ENCODE peak calls at places on chromosomes 7 and 10, in nine cellular contexts. K is NCI-H460; B is ovary; I is A549; Z is H7; X is GM03348; F is NAMALWA; W is activated naive CD8-positive, alpha-beta T cell treated with anti-CD3 and anti-CD28 coated beads, Interleukin-2, amount 50 U/mL, for 24 hours; Q is left kidney. N is an unnamed sample.

GRCh38 chr7:1590887-1591286 is 21.1 kb upstream of the PSMG3 start:
- DNase-seq in B (no peak), F (no peak), Q (no peak), Z (no peak), X (no peak), I (no peak), W (no peak), K (no peak), N (no peak)

GRCh38 chr10:70915206-70915605 is 26.8 kb upstream of the PCBD1 start:
- DNase-seq in Z (no peak), K (no peak), B (no peak), X (no peak), W (no peak), Q (no peak), F (no peak), I (no peak), N (no peak)

GRCh38 chr7:18754766-18755165 is 259.2 kb downstream of the HDAC9 start:
- DNase-seq in F (no peak), K (no peak), W (no peak), Z (no peak), I (no peak), X (peak), Q (no peak), B (no peak), N (no peak)

GRCh38 chr10:71437537-71438058 is 40.9 kb downstream of the CDH23 start:
- DNase-seq in B (peak), F (no peak), X (no peak), K (no peak), I (no peak), W (no peak), Z (peak), Q (no peak), N (peak)

GRCh38 chr7:3832199-3832598 is 531.1 kb downstream of the SDK1 start:
- DNase-seq in X (no peak), Z (no peak), W (no peak), B (no peak), F (no peak), K (no peak), Q (no peak), I (no peak), N (no peak)

GRCh38 chr7:2614646-2615330 is 17.0 kb upstream of the TTYH3 start:
- DNase-seq in X (peak), Z (no peak), Q (peak), W (no peak), B (no peak), I (no peak), F (peak), K (no peak), N (no peak)

GRCh38 chr7:139699640-139700504 is 77.9 kb downstream of the HIPK2 start:
- DNase-seq in K (no peak), Z (peak), F (no peak), B (no peak), Q (peak), W (peak), I (no peak), X (no peak), N (peak)

GRCh38 chr7:41984888-41985287 is 252.1 kb downstream of the GLI3 start:
- DNase-seq in F (no peak), Z (no peak), X (peak), B (no peak), Q (no peak), I (no peak), K (no peak), W (no peak), N (no peak)

GRCh38 chr7:147088916-147089315 is 972.3 kb downstream of the CNTNAP2 start:
- DNase-seq in Z (no peak), Q (peak), F (no peak), I (no peak), K (no peak), X (peak), B (no peak), W (no peak), N (no peak)

GRCh38 chr7:156989766-156990535 is 20.5 kb downstream of the MNX1 start:
- DNase-seq in Q (no peak), K (no peak), X (peak), Z (no peak), I (no peak), F (no peak), W (no peak), B (no peak), N (no peak)

GRCh38 chr7:131895541-131896173 is 339.2 kb upstream of the PODXL start:
- DNase-seq in Z (no peak), I (peak), Q (no peak), W (no peak), K (no peak), F (no peak), B (no peak), X (peak), N (peak)

GRCh38 chr7:151168022-151168786 is 710 bp upstream of the GBX1 start:
- DNase-seq in F (no peak), I (peak), Z (peak), X (peak), W (peak), Q (peak), B (no peak), K (peak), N (peak)

GRCh38 chr10:129548534-129549130 is 81.6 kb downstream of the MGMT start:
- DNase-seq in K (no peak), Z (no peak), I (no peak), W (no peak), Q (no peak), X (no peak), F (no peak), B (no peak), N (no peak)

GRCh38 chr10:19788075-19788686 is 28.1 kb upstream of the PLXDC2 start:
- DNase-seq in W (peak), F (peak), I (no peak), Z (peak), X (peak), K (peak), B (no peak), Q (peak), N (peak)

GRCh38 chr10:12195281-12195602 is 449 bp downstream of the NUDT5 start:
- DNase-seq in W (no peak), F (no peak), X (no peak), Z (peak), K (no peak), B (no peak), Q (no peak), I (no peak), N (no peak)

GRCh38 chr10:88525371-88526079 is 57.6 kb downstream of the RNLS start:
- DNase-seq in F (no peak), Q (no peak), K (peak), X (peak), W (no peak), Z (no peak), B (no peak), I (peak), N (no peak)

GRCh38 chr10:69961168-69961863 is 91.3 kb upstream of the MACROH2A2 start:
- DNase-seq in Z (peak), X (no peak), B (no peak), F (peak), K (peak), I (no peak), Q (peak), W (no peak), N (peak)

GRCh38 chr10:14623931-14624330 is 150.8 kb downstream of the FAM107B start:
- DNase-seq in F (no peak), B (no peak), I (no peak), Z (no peak), K (no peak), W (no peak), Q (no peak), X (no peak), N (no peak)

GRCh38 chr10:6667679-6668270 is 87.7 kb upstream of the PRKCQ start:
- DNase-seq in K (peak), Q (peak), W (peak), X (peak), I (peak), F (peak), B (no peak), Z (peak), N (peak)

GRCh38 chr7:25926009-25926408 is 226.0 kb upstream of the NFE2L3 start:
- DNase-seq in X (no peak), F (no peak), B (no peak), Q (no peak), I (no peak), W (no peak), Z (no peak), K (peak), N (no peak)

GRCh38 chr7:2821161-2821841 is 22.8 kb downstream of the GNA12 start:
- DNase-seq in Q (peak), I (peak), Z (peak), K (no peak), F (peak), W (no peak), B (no peak), X (peak), N (peak)

GRCh38 chr7:121547341-121548092 is 151.4 kb upstream of the FAM3C start:
- DNase-seq in K (peak), I (peak), Q (peak), W (no peak), B (no peak), X (peak), Z (peak), F (peak), N (no peak)

GRCh38 chr10:8790390-8790789 is 735.9 kb downstream of the GATA3 start:
- DNase-seq in K (no peak), X (no peak), F (no peak), B (no peak), W (no peak), Z (no peak), I (no peak), Q (no peak), N (no peak)

GRCh38 chr10:7855205-7855604 is 36.9 kb downstream of the TAF3 start:
- DNase-seq in B (no peak), K (no peak), Q (no peak), Z (peak), X (no peak), I (no peak), W (no peak), F (no peak), N (peak)

GRCh38 chr7:155962191-155962967 is 150.1 kb upstream of the SHH start:
- DNase-seq in B (no peak), Z (no peak), I (peak), K (peak), Q (no peak), X (no peak), W (peak), F (no peak), N (peak)

GRCh38 chr10:32982911-32983310 is 24.9 kb upstream of the ITGB1 start:
- DNase-seq in I (no peak), B (no peak), X (no peak), F (no peak), Q (no peak), W (no peak), K (no peak), Z (no peak), N (no peak)

GRCh38 chr7:12422449-12423320 is 19.0 kb upstream of the VWDE start:
- DNase-seq in K (peak), B (no peak), F (no peak), Q (no peak), W (no peak), X (peak), I (no peak), Z (no peak), N (no peak)

GRCh38 chr7:133912916-133913697 is 214.0 kb upstream of the LRGUK start:
- DNase-seq in K (no peak), W (no peak), F (no peak), Z (no peak), Q (no peak), X (peak), B (no peak), I (no peak), N (no peak)

GRCh38 chr7:151371266-151371665 is 29.7 kb downstream of the NUB1 start:
- DNase-seq in K (no peak), Z (no peak), F (no peak), W (no peak), Q (no peak), I (no peak), B (no peak), X (no peak), N (no peak)

GRCh38 chr10:48497965-48498770 is 106.7 kb downstream of the ARHGAP22 start:
- DNase-seq in W (no peak), I (no peak), Z (no peak), B (peak), F (no peak), K (no peak), Q (no peak), X (no peak), N (no peak)

GRCh38 chr7:114086491-114086905 is 167.7 kb upstream of the PPP1R3A start:
- DNase-seq in F (no peak), W (no peak), Z (peak), B (no peak), X (no peak), I (no peak), K (no peak), Q (peak), N (no peak)

GRCh38 chr10:3902054-3902808 is 117.2 kb upstream of the KLF6 start:
- DNase-seq in F (peak), X (no peak), I (no peak), W (no peak), B (no peak), Z (peak), Q (no peak), K (peak), N (no peak)

GRCh38 chr10:119478111-119479047 is 64.1 kb downstream of the RGS10 start:
- DNase-seq in Z (no peak), B (no peak), Q (no peak), I (no peak), F (peak), W (peak), X (no peak), K (no peak), N (no peak)

N was measured in endodermal cell.